ENCODE peak calls at places on chromosome 9, in six cellular contexts. C is SW480; Z is astrocyte of the cerebellum; E is AG04449; Q is left cardiac atrium; B is activated naive CD4-positive, alpha-beta T cell treated with anti-CD3 and anti-CD28 coated beads for 36 hours. W is an unnamed sample.

GRCh38 chr9:110025551-110026170 is 182.3 kb downstream of the C9orf152 start:
- DNase-seq in C (no peak), Z (no peak), E (no peak), Q (no peak), B (no peak), W (no peak)

GRCh38 chr9:35042891-35043545 is 29.4 kb downstream of the VCP start:
- DNase-seq in C (no peak), Z (no peak), E (no peak), Q (no peak), B (no peak), W (no peak)

GRCh38 chr9:23820731-23821399 is 5.2 kb downstream of the ELAVL2 start:
- DNase-seq in C (peak), Z (no peak), E (no peak), Q (no peak), B (no peak), W (no peak)

GRCh38 chr9:19028835-19029451 is 4.1 kb downstream of the SAXO1 start:
- DNase-seq in C (peak), Z (peak), E (peak), Q (no peak), B (peak), W (no peak)

GRCh38 chr9:138023394-138024124 is 146.0 kb downstream of the CACNA1B start:
- DNase-seq in C (no peak), Z (no peak), E (no peak), Q (no peak), B (no peak), W (no peak)

GRCh38 chr9:71812385-71812784 is 44.1 kb upstream of the CEMIP2 start:
- DNase-seq in C (no peak), Z (no peak), E (no peak), Q (peak), B (no peak), W (peak)

GRCh38 chr9:131631254-131631653 is 85.9 kb downstream of the PRRT1B start:
- DNase-seq in C (no peak), Z (no peak), E (no peak), Q (no peak), B (no peak), W (no peak)

GRCh38 chr9:15147471-15147870 is 159.5 kb downstream of the TTC39B start:
- DNase-seq in C (no peak), Z (no peak), E (no peak), Q (no peak), B (no peak), W (no peak)

GRCh38 chr9:136117291-136118060 is 1.2 kb downstream of the TMEM250 start:
- DNase-seq in C (no peak), Z (no peak), E (no peak), Q (no peak), B (peak), W (no peak)

GRCh38 chr9:83396813-83397212 is 141.4 kb downstream of the FRMD3 start:
- DNase-seq in C (no peak), Z (no peak), E (no peak), Q (no peak), B (no peak), W (no peak)

GRCh38 chr9:20495133-20495532 is 127.2 kb downstream of the MLLT3 start:
- DNase-seq in C (no peak), Z (no peak), E (no peak), Q (no peak), B (no peak), W (no peak)

GRCh38 chr9:107999890-108000289 is 510.3 kb upstream of the KLF4 start:
- DNase-seq in C (no peak), Z (no peak), E (no peak), Q (no peak), B (no peak), W (no peak)

GRCh38 chr9:2181794-2182193 is 166.6 kb downstream of the SMARCA2 start:
- DNase-seq in C (no peak), Z (no peak), E (no peak), Q (no peak), B (peak), W (peak)

GRCh38 chr9:87406545-87407166 is 91.0 kb upstream of the DAPK1 start:
- DNase-seq in C (no peak), Z (no peak), E (no peak), Q (no peak), B (no peak), W (no peak)

GRCh38 chr9:7366121-7366520 is 433.5 kb downstream of the DMAC1 start:
- DNase-seq in C (no peak), Z (no peak), E (no peak), Q (no peak), B (no peak), W (no peak)